ENCODE peak calls at places on chromosomes 13 and 19, in five cellular contexts. F, I, T, C and K are unnamed samples.

GRCh38 chr19:32876919-32877285 is 7.3 kb upstream of the SLC7A9 start:
- DNase-seq in I (no peak), T (no peak), C (no peak), F (peak; percentile 35), K (no peak)

GRCh38 chr13:77565635-77566034 is 30.1 kb downstream of the SCEL start:
- DNase-seq in T (peak; percentile 16), C (no peak), I (no peak), F (peak; percentile 50), K (no peak)

GRCh38 chr13:102873653-102874052 is 27.8 kb downstream of the ERCC5 start:
- DNase-seq in T (peak; percentile 67), F (no peak), I (no peak), C (no peak), K (no peak)

GRCh38 chr13:79434578-79434977 is 28.5 kb upstream of the RBM26 start:
- DNase-seq in C (no peak), I (no peak), F (no peak), T (no peak), K (no peak)

GRCh38 chr19:44775676-44776240 is 1.9 kb upstream of the CBLC start:
- DNase-seq in F (no peak), C (no peak), T (no peak), I (no peak), K (no peak)

GRCh38 chr13:29925457-29925856 is 75.0 kb upstream of the UBL3 start:
- DNase-seq in C (peak; percentile 91), F (peak; percentile 95), I (no peak), T (peak; percentile 79), K (peak; percentile 76)

GRCh38 chr19:55320844-55321419 is 4.2 kb downstream of the TMEM150B start:
- DNase-seq in T (no peak), I (no peak), F (no peak), C (no peak), K (no peak)

GRCh38 chr19:46124638-46125115 is at the start of gene IGFL3:
- DNase-seq in F (no peak), C (no peak), T (peak; percentile 66), I (no peak), K (no peak)

GRCh38 chr19:18280247-18281081 is 958 bp downstream of the JUND start:
- DNase-seq in T (peak; percentile 72), F (peak; percentile 72), I (peak; percentile 88), C (no peak), K (no peak)

GRCh38 chr13:76644906-76645305 is 241.3 kb downstream of the KCTD12 start:
- DNase-seq in C (no peak), I (no peak), T (no peak), F (no peak), K (no peak)

GRCh38 chr13:93477238-93477637 is 250.6 kb downstream of the GPC6 start:
- DNase-seq in I (no peak), F (no peak), C (no peak), T (no peak), K (no peak)

GRCh38 chr13:26601669-26602068 is 44.2 kb downstream of the WASF3 start:
- DNase-seq in C (no peak), T (peak; percentile 32), I (no peak), F (no peak), K (no peak)

GRCh38 chr13:80979035-80979641 is 638.2 kb upstream of the SPRY2 start:
- DNase-seq in I (peak; percentile 61), C (peak; percentile 43), T (peak; percentile 42), F (no peak), K (peak; percentile 25)

GRCh38 chr13:28337196-28338045 is 157.5 kb downstream of the FLT1 start:
- DNase-seq in T (peak; percentile 9), C (peak; percentile 15), F (no peak), I (no peak), K (no peak)

GRCh38 chr19:39345956-39346355 is 3.7 kb downstream of the SAMD4B start:
- DNase-seq in T (no peak), C (no peak), I (no peak), F (no peak), K (no peak)

GRCh38 chr19:45927565-45928261 is 13.1 kb upstream of the NANOS2 start:
- DNase-seq in I (peak; percentile 90), F (peak; percentile 95), C (peak; percentile 37), T (peak; percentile 88), K (no peak)

GRCh38 chr19:39417463-39418181 is 5.2 kb downstream of the PLEKHG2 start:
- DNase-seq in C (no peak), I (no peak), F (peak; percentile 12), T (no peak), K (no peak)

GRCh38 chr19:47028372-47028672 is 8.7 kb downstream of the NPAS1 start:
- DNase-seq in F (no peak), T (no peak), C (no peak), I (no peak), K (no peak)

GRCh38 chr13:71871844-71872243 is 4.8 kb upstream of the DACH1 start:
- DNase-seq in C (no peak), T (no peak), I (no peak), F (no peak), K (no peak)
- TF ChIP-seq CTCF in C (no peak), T (no peak), I (no peak), F (no peak), K (no peak)

GRCh38 chr13:104678161-104678560 is 1611.9 kb upstream of the SLC10A2 start:
- DNase-seq in I (no peak), F (no peak), C (no peak), T (no peak), K (no peak)

DNA sequence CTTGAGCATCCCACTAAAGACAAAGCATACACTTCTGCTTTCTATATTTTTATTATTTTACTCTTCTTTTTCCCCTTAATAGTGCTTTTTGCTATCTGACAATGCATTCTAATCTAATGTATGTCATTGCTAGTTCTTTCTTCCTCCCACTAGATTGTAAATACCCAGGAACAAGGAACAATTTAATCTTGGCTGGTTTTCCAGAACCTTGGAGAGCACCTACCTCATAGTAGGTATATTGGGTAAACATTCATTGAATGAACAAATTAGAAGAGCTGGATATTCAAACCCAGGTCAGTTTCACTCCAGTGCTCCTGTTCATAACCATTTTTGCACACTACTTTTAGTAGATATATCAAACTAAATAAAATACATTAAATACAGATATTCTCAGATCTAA is 1617.6 kb upstream of the SLC10A2 start:
- DNase-seq in F (no peak), I (no peak), T (no peak), C (no peak), K (no peak)
- H3K4me3 ChIP-seq in F (no peak overlapping the region), I (no peak overlapping the region), T (no peak overlapping the region), C (no peak overlapping the region), K (no peak overlapping the region)

GRCh38 chr13:73174521-73175010 is 115.8 kb downstream of the KLF5 start:
- DNase-seq in I (no peak), F (no peak), C (no peak), T (no peak), K (no peak)

GRCh38 chr13:73173160-73173905 is 114.5 kb downstream of the KLF5 start:
- DNase-seq in T (no peak), I (no peak), C (no peak), F (peak; percentile 74), K (no peak)

GRCh38 chr13:73171242-73171641 is 112.4 kb downstream of the KLF5 start:
- DNase-seq in C (no peak), F (peak; percentile 47), I (no peak), T (peak; percentile 62), K (no peak)

GRCh38 chr13:73169971-73170370 is 111.2 kb downstream of the KLF5 start:
- DNase-seq in T (no peak), C (no peak), I (no peak), F (no peak), K (no peak)

GRCh38 chr13:73171926-73172325 is 113.1 kb downstream of the KLF5 start:
- DNase-seq in T (peak; percentile 51), C (no peak), I (no peak), F (no peak), K (no peak)
- TF ChIP-seq CTCF in T (peak; percentile 5), C (peak; percentile 15), I (no peak), F (no peak), K (peak; percentile 39)

GRCh38 chr19:50717891-50718254 is 1.7 kb downstream of the SHANK1 start:
- DNase-seq in T (no peak), F (no peak), C (no peak), I (no peak), K (no peak)
- H3K4me3 ChIP-seq in T (no peak overlapping the region), F (no peak overlapping the region), C (no peak overlapping the region), I (peak overlapping the region; percentile 37), K (no peak overlapping the region)